ENCODE peak calls at places on chromosomes 5 and 9, in six cellular contexts. V is astrocyte of the spinal cord, K is T-helper 22 cell, Q is frontal cortex, P is epithelial cell of prostate, B is H4. E is an unnamed sample.

GRCh38 chr5:42944989-42945388 is 95.1 kb downstream of the ANXA2R start:
- DNase-seq in V (peak; percentile 94), K (no peak), Q (no peak), P (peak; percentile 49), B (peak; percentile 94), E (peak; percentile 92)

GRCh38 chr9:94687451-94687850 is 39.0 kb upstream of the AOPEP start:
- DNase-seq in V (no peak), K (no peak), Q (no peak), P (no peak), B (no peak), E (no peak)

GRCh38 chr9:127886401-127886972 is 9.0 kb upstream of the AK1 start:
- DNase-seq in V (no peak), K (no peak), Q (no peak), P (no peak), B (no peak), E (no peak)

GRCh38 chr9:113929634-113930092 is 53.6 kb downstream of the ZNF618 start:
- DNase-seq in V (peak; percentile 69), K (no peak), Q (no peak), P (peak; percentile 29), B (no peak), E (peak; percentile 62)

GRCh38 chr9:112378441-112379176 is 1.3 kb upstream of the HSDL2 start:
- DNase-seq in V (no peak), K (no peak), Q (no peak), P (peak; percentile 8), B (no peak), E (peak; percentile 17)

GRCh38 chr5:67245259-67245846 is 48.8 kb upstream of the CD180 start:
- DNase-seq in V (no peak), K (no peak), Q (no peak), P (no peak), B (no peak), E (no peak)

GRCh38 chr5:159887050-159887449 is 29.2 kb upstream of the ADRA1B start:
- DNase-seq in V (no peak), K (no peak), Q (no peak), P (no peak), B (no peak), E (no peak)

GRCh38 chr5:126031989-126032716 is 391.1 kb upstream of the GRAMD2B start:
- DNase-seq in V (peak; percentile 87), K (no peak), Q (no peak), P (no peak), B (peak; percentile 72), E (peak; percentile 78)

GRCh38 chr5:55418994-55419991 is 111.5 kb downstream of the MTREX start:
- DNase-seq in V (peak; percentile 66), K (no peak), Q (no peak), P (no peak), B (peak; percentile 63), E (peak; percentile 86)

GRCh38 chr5:109612278-109612905 is 77.3 kb upstream of the MAN2A1 start:
- DNase-seq in V (no peak), K (no peak), Q (no peak), P (no peak), B (no peak), E (peak; percentile 16)

GRCh38 chr5:181127456-181127855 is 3.5 kb downstream of the OR2V1 start:
- DNase-seq in V (no peak), K (no peak), Q (no peak), P (no peak), B (no peak), E (no peak)

GRCh38 chr5:139108056-139108811 is 89.9 kb downstream of the SIL1 start:
- DNase-seq in V (peak; percentile 89), K (no peak), Q (no peak), P (no peak), B (no peak), E (peak; percentile 80)

GRCh38 chr5:69230181-69230580 is 4.5 kb upstream of the CDK7 start:
- DNase-seq in V (no peak), K (no peak), Q (no peak), P (no peak), B (no peak), E (no peak)

GRCh38 chr5:142358121-142358520 is 33.3 kb upstream of the SPRY4 start:
- DNase-seq in V (no peak), K (no peak), Q (no peak), P (no peak), B (no peak), E (no peak)

GRCh38 chr5:1521054-1521453 is 2.7 kb downstream of the LPCAT1 start:
- DNase-seq in V (no peak), K (no peak), Q (no peak), P (no peak), B (no peak), E (no peak)

GRCh38 chr9:131752231-131752884 is 12.5 kb upstream of the RAPGEF1 start:
- DNase-seq in V (no peak), K (no peak), Q (no peak), P (no peak), B (no peak), E (no peak)

GRCh38 chr5:175547810-175548209 is 69.5 kb downstream of the SFXN1 start:
- DNase-seq in V (no peak), K (no peak), Q (no peak), P (no peak), B (no peak), E (no peak)

GRCh38 chr9:123225374-123225813 is 43.0 kb downstream of the STRBP start:
- DNase-seq in V (peak; percentile 72), K (peak; percentile 16), Q (peak; percentile 9), P (peak; percentile 46), B (peak; percentile 56), E (peak; percentile 74)

GRCh38 chr5:76818844-76819831 is at the start of gene F2RL1:
- DNase-seq in V (peak; percentile 90), K (peak; percentile 37), Q (peak; percentile 40), P (peak; percentile 82), B (peak; percentile 73), E (peak; percentile 96)

GRCh38 chr5:90940227-90940995 is 381.8 kb downstream of the ADGRV1 start:
- DNase-seq in V (peak; percentile 26), K (no peak), Q (no peak), P (peak; percentile 6), B (peak; percentile 77), E (peak; percentile 73)

GRCh38 chr5:95959964-95960801 is 1.5 kb downstream of the ELL2 start:
- DNase-seq in V (peak; percentile 59), K (no peak), Q (no peak), P (no peak), B (peak; percentile 17), E (peak; percentile 65)

GRCh38 chr9:129569506-129570449 is 51.1 kb downstream of the C9orf50 start:
- DNase-seq in V (peak; percentile 60), K (no peak), Q (no peak), P (no peak), B (no peak), E (peak; percentile 67)

GRCh38 chr5:152817311-152817710 is 412.2 kb upstream of the NMUR2 start:
- DNase-seq in V (no peak), K (no peak), Q (no peak), P (no peak), B (no peak), E (no peak)

GRCh38 chr5:135437796-135438560 is 9.2 kb downstream of the DCANP1 start:
- DNase-seq in V (peak; percentile 87), K (no peak), Q (no peak), P (peak; percentile 29), B (peak; percentile 81), E (peak; percentile 96)

GRCh38 chr9:69322256-69322655 is 2.8 kb upstream of the ENTREP1 start:
- DNase-seq in V (no peak), K (no peak), Q (no peak), P (no peak), B (no peak), E (peak; percentile 29)

GRCh38 chr9:89400398-89401116 is 82.3 kb downstream of the SECISBP2 start:
- DNase-seq in V (no peak), K (no peak), Q (no peak), P (no peak), B (no peak), E (no peak)

GRCh38 chr5:41636605-41637004 is 126.2 kb upstream of the PLCXD3 start:
- DNase-seq in V (peak; percentile 21), K (no peak), Q (no peak), P (no peak), B (peak; percentile 44), E (peak; percentile 21)

E was measured in astrocyte of the hippocampus.